ENCODE peak calls at places on chromosome 9, in five cellular contexts. J is prostate gland, X is HCT116, D is H1, U is SK-N-MC. E is an unnamed sample.

GRCh38 chr9:92455217-92455616 is 27.1 kb downstream of the ASPN start:
- DNase-seq in J (no peak), X (peak), D (no peak), U (no peak), E (no peak)

GRCh38 chr9:7910426-7911015 is 110.9 kb upstream of the DMAC1 start:
- DNase-seq in J (no peak), X (no peak), D (no peak), U (no peak), E (no peak)

GRCh38 chr9:121813811-121814210 is 162.4 kb downstream of the DAB2IP start:
- DNase-seq in J (no peak), X (no peak), D (no peak), U (no peak), E (no peak)

GRCh38 chr9:110752766-110753165 is 84.2 kb downstream of the MUSK start:
- DNase-seq in J (peak), X (peak), D (no peak), U (no peak), E (no peak)

GRCh38 chr9:21027295-21027694 is 4.1 kb downstream of the HACD4 start:
- DNase-seq in J (no peak), X (no peak), D (no peak), U (no peak), E (no peak)

GRCh38 chr9:97510797-97511761 is 9.6 kb downstream of the TMOD1 start:
- DNase-seq in J (no peak), X (no peak), D (peak), U (no peak), E (no peak)

GRCh38 chr9:37503736-37504135 is 18.0 kb downstream of the POLR1E start:
- DNase-seq in J (no peak), X (no peak), D (no peak), U (no peak), E (no peak)

GRCh38 chr9:21779397-21779796 is 23.0 kb upstream of the MTAP start:
- DNase-seq in J (no peak), X (no peak), D (no peak), U (no peak), E (no peak)

GRCh38 chr9:87647114-87647513 is 78.8 kb upstream of the CTSL start:
- DNase-seq in J (no peak), X (no peak), D (no peak), U (no peak), E (no peak)

GRCh38 chr9:18877984-18878383 is 155.0 kb downstream of the SAXO1 start:
- DNase-seq in J (no peak), X (no peak), D (no peak), U (no peak), E (no peak)

GRCh38 chr9:84136119-84136868 is 155.7 kb downstream of the RMI1 start:
- DNase-seq in J (peak), X (no peak), D (no peak), U (no peak), E (no peak)

GRCh38 chr9:121246821-121247511 is 21.0 kb upstream of the GSN start:
- DNase-seq in J (no peak), X (no peak), D (no peak), U (no peak), E (no peak)

GRCh38 chr9:123552530-123552929 is 196.5 kb downstream of the CRB2 start:
- DNase-seq in J (no peak), X (no peak), D (no peak), U (no peak), E (no peak)

GRCh38 chr9:85278769-85279168 is 463.0 kb downstream of the AGTPBP1 start:
- DNase-seq in J (no peak), X (no peak), D (no peak), U (no peak), E (no peak)

GRCh38 chr9:26950521-26950920 is 3.5 kb upstream of the PLAA start:
- DNase-seq in J (no peak), X (no peak), D (no peak), U (no peak), E (no peak)

GRCh38 chr9:106878081-106878837 is 15.3 kb downstream of the ZNF462 start:
- DNase-seq in J (no peak), X (no peak), D (no peak), U (no peak), E (no peak)

GRCh38 chr9:72601595-72601994 is 80.2 kb downstream of the TMC1 start:
- DNase-seq in J (no peak), X (no peak), D (no peak), U (no peak), E (no peak)

GRCh38 chr9:9881692-9882091 is 731.1 kb downstream of the PTPRD start:
- DNase-seq in J (no peak), X (no peak), D (no peak), U (no peak), E (no peak)

GRCh38 chr9:99106044-99106375 is 1.1 kb downstream of the TGFBR1 start:
- DNase-seq in J (no peak), X (no peak), D (no peak), U (no peak), E (no peak)

GRCh38 chr9:34579819-34580185 is 9.7 kb downstream of the CNTFR start:
- DNase-seq in J (no peak), X (no peak), D (no peak), U (no peak), E (no peak)

GRCh38 chr9:34577635-34578240 is 11.8 kb downstream of the CNTFR start:
- DNase-seq in J (no peak), X (no peak), D (no peak), U (no peak), E (no peak)

GRCh38 chr9:34578241-34579096 is 11.1 kb downstream of the CNTFR start:
- DNase-seq in J (no peak), X (no peak), D (peak), U (no peak), E (no peak)

GRCh38 chr9:34580358-34580757 is 9.2 kb downstream of the CNTFR start:
- DNase-seq in J (no peak), X (no peak), D (no peak), U (no peak), E (no peak)

GRCh38 chr9:34579097-34579818 is 10.3 kb downstream of the CNTFR start:
- DNase-seq in J (no peak), X (no peak), D (no peak), U (no peak), E (no peak)
- H3K4me3 ChIP-seq in J (no peak), X (no peak), D (peak), U (no peak), E (no peak)

GRCh38 chr9:108225371-108225905 is 630.3 kb downstream of the ACTL7B start:
- DNase-seq in J (no peak), X (no peak), D (no peak), U (no peak), E (no peak)

GRCh38 chr9:108217601-108218190 is 638.1 kb downstream of the ACTL7B start:
- DNase-seq in J (no peak), X (no peak), D (no peak), U (no peak), E (no peak)

GRCh38 chr9:108219664-108220063 is 636.1 kb downstream of the ACTL7B start:
- DNase-seq in J (no peak), X (no peak), D (no peak), U (no peak), E (no peak)
- H3K27ac ChIP-seq in J (no peak), X (no peak), D (no peak), U (no peak), E (no peak)

GRCh38 chr9:127950513-127951210 is 13.0 kb upstream of the DPM2 start:
- DNase-seq in J (no peak), X (no peak), D (no peak), U (no peak), E (peak)
- TF ChIP-seq POLR2AphosphoS5 in J (peak), X (no peak), D (no peak), U (no peak), E (no peak)

GRCh38 chr9:112380102-112380581 is at the start of gene HSDL2:
- DNase-seq in J (no peak), X (no peak), D (no peak), U (no peak), E (no peak)
- H3K4me3 ChIP-seq in J (peak), X (peak), D (peak), U (peak), E (peak)

E was measured in breast epithelium.